ENCODE peak calls at places on chromosomes 7 and 10, in eight cellular contexts. Z, J, C, I, P, M, Q and D are unnamed samples.

GRCh38 chr7:129210256-129210988 is 14.4 kb upstream of the AHCYL2 start:
- DNase-seq in P (no peak), J (peak; percentile 74), I (no peak), Q (peak; percentile 81), Z (peak; percentile 93), M (no peak), C (peak; percentile 57), D (no peak)

GRCh38 chr10:17835688-17836087 is 26.5 kb downstream of the MRC1 start:
- DNase-seq in P (peak; percentile 67), J (no peak), I (peak; percentile 52), C (no peak), Z (no peak), Q (no peak), M (no peak), D (peak; percentile 64)

GRCh38 chr7:11787534-11787933 is 44.5 kb downstream of the THSD7A start:
- DNase-seq in Q (no peak), Z (no peak), I (no peak), J (no peak), C (no peak), M (no peak), P (no peak), D (no peak)

GRCh38 chr7:30389793-30390192 is 88.8 kb downstream of the NOD1 start:
- DNase-seq in Z (no peak), Q (no peak), J (peak; percentile 24), I (no peak), C (no peak), P (no peak), M (no peak), D (no peak)

GRCh38 chr10:87531908-87532622 is 27.4 kb downstream of the MINPP1 start:
- DNase-seq in Z (no peak), M (no peak), Q (no peak), I (no peak), J (peak; percentile 22), C (no peak), P (no peak), D (no peak)

GRCh38 chr7:25906760-25907159 is 245.2 kb upstream of the NFE2L3 start:
- DNase-seq in Z (no peak), I (no peak), J (no peak), C (no peak), P (no peak), Q (no peak), M (no peak), D (no peak)

GRCh38 chr10:59880976-59881510 is 25.3 kb downstream of the CCDC6 start:
- DNase-seq in M (no peak), Z (no peak), C (peak; percentile 56), P (no peak), I (no peak), J (no peak), Q (peak; percentile 17), D (no peak)

GRCh38 chr7:144830024-144830785 is 5.6 kb downstream of the TPK1 start:
- DNase-seq in P (no peak), M (no peak), C (no peak), Q (peak; percentile 61), I (no peak), Z (no peak), J (no peak), D (no peak)

GRCh38 chr7:105268511-105269392 is 120.0 kb downstream of the SRPK2 start:
- DNase-seq in Q (peak; percentile 30), Z (no peak), I (peak; percentile 48), P (peak; percentile 33), C (no peak), J (peak; percentile 70), M (no peak), D (no peak)

GRCh38 chr10:3570330-3570729 is 214.7 kb downstream of the KLF6 start:
- DNase-seq in M (no peak), Q (no peak), Z (no peak), C (no peak), I (no peak), J (no peak), P (no peak), D (no peak)

GRCh38 chr7:7996568-7996967 is 28.0 kb downstream of the GLCCI1 start:
- DNase-seq in M (no peak), Z (no peak), J (no peak), P (no peak), I (peak; percentile 4), C (no peak), Q (no peak), D (no peak)

GRCh38 chr7:134016223-134016941 is 110.8 kb upstream of the LRGUK start:
- DNase-seq in Q (peak; percentile 33), Z (no peak), M (no peak), C (no peak), J (peak; percentile 29), I (no peak), P (no peak), D (peak; percentile 5)

GRCh38 chr10:30096564-30096963 is 37.2 kb upstream of the JCAD start:
- DNase-seq in J (no peak), Q (no peak), M (no peak), C (no peak), Z (no peak), I (no peak), P (no peak), D (no peak)

GRCh38 chr7:39624935-39625694 is 1.7 kb downstream of the RALA start:
- DNase-seq in C (no peak), J (peak; percentile 19), P (no peak), M (no peak), Q (no peak), I (no peak), Z (no peak), D (no peak)

GRCh38 chr10:115624448-115624847 is 531.3 kb downstream of the ATRNL1 start:
- DNase-seq in J (no peak), M (no peak), Z (no peak), C (no peak), I (no peak), P (no peak), Q (no peak), D (no peak)

GRCh38 chr10:70492786-70493659 is 14.5 kb downstream of the PALD1 start:
- DNase-seq in J (peak; percentile 93), C (no peak), Q (no peak), I (no peak), Z (peak; percentile 83), P (peak; percentile 42), M (no peak), D (no peak)
- H3K4me3 ChIP-seq in J (peak overlapping the region; percentile 33), C (no peak overlapping the region), Q (no peak overlapping the region), I (no peak overlapping the region), Z (no peak overlapping the region), P (no peak overlapping the region), M (no peak overlapping the region), D (no peak overlapping the region)

DNA sequence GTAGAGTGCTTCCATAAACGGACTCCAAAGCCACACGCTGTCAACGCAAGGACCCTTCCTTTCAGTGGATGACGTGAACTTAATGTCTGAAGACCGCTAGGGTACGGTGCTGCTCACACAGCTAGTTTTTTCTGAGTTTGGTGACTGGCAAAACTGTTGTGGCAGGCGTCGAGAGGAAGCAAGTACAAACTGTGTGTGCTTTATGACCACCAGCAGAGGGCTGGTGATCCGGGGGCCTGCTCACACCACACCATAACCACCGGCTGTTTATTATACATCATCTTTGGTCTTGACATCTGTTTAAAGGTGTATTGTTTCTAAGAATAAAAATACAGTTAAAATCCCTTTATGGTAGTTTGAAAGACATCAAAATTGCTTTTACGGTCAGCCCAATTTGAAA is 37.1 kb upstream of the ATP6V0A4 start:
- DNase-seq in Z (no peak), J (peak; percentile 17), Q (no peak), C (no peak), M (no peak), I (no peak), P (no peak), D (no peak)
- H3K4me3 ChIP-seq in Z (no peak overlapping the region), J (no peak overlapping the region), Q (no peak overlapping the region), C (no peak overlapping the region), M (no peak overlapping the region), I (no peak overlapping the region), P (no peak overlapping the region), D (no peak overlapping the region)

DNA sequence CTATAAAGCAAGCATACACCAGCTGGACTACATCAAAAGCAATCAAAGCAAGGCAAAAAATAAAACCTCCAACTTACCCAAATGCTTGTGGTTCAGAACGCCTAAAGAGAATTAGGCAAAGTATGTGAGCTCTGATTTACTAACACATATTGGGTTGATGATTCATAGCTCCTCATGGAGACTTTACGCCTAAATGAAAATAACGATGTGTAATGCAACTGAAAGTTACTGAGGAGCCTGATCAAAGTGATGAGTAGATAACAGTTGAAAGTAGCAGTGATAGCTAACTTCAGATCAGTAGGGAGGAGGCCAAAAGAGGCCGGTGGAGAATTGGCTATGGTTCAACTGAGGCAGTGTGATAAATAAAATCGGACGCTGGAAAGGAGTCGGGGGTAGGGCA is 85.0 kb downstream of the MPP7 start:
- DNase-seq in J (no peak), I (peak; percentile 59), C (no peak), Q (no peak), Z (no peak), P (peak; percentile 82), M (no peak), D (peak; percentile 86)
- H3K4me3 ChIP-seq in J (no peak overlapping the region), I (no peak overlapping the region), C (no peak overlapping the region), Q (no peak overlapping the region), Z (no peak overlapping the region), P (no peak overlapping the region), M (no peak overlapping the region), D (no peak overlapping the region)

DNA sequence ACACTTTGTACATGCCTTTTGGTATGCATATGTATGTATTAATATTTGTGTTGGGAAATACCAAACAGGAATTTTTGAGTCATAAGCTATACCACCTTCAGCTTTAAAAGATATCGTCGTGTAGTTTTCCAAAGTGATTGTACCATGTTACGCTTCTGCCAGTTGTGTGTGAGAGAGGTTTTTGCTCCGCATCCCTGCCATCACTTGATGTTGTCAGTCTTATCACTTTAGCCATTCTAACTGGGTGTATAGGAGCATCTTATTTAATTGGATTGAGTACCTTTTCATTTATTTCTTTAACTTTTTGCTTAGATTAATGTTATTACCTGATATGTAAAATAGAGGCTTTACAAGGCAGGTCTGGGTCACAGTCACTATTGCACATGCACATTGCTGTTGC is 3.4 kb downstream of the KLHL7 start:
- DNase-seq in I (no peak), P (no peak), Z (no peak), J (no peak), Q (no peak), M (no peak), C (no peak), D (no peak)
- H3K4me3 ChIP-seq in I (no peak overlapping the region), P (no peak overlapping the region), Z (no peak overlapping the region), J (no peak overlapping the region), Q (no peak overlapping the region), M (no peak overlapping the region), C (no peak overlapping the region), D (no peak overlapping the region)

GRCh38 chr7:132666786-132667185 is 90.5 kb upstream of the PLXNA4 start:
- DNase-seq in Z (no peak), Q (no peak), J (no peak), I (no peak), C (no peak), P (no peak), M (no peak), D (no peak)
- H3K4me3 ChIP-seq in Z (no peak overlapping the region), Q (no peak overlapping the region), J (no peak overlapping the region), I (no peak overlapping the region), C (peak overlapping the region; percentile 15), P (no peak overlapping the region), M (no peak overlapping the region), D (no peak overlapping the region)